ENCODE peak calls at places on chromosomes 12 and 14, in seven cellular contexts. H, X, C, N, J, W and T are unnamed samples.
A peak's percentile ranks its signal among the peaks of the same experiment; 100 is the strongest.

GRCh38 chr12:66269757-66270383 is 32.4 kb upstream of the HELB start:
- DNase-seq in H (no peak), X (no peak), C (peak; percentile 44), N (peak; percentile 11), J (no peak), W (no peak), T (no peak)

GRCh38 chr12:66352197-66352596 is 49.9 kb downstream of the HELB start:
- DNase-seq in H (no peak), X (no peak), C (no peak), N (no peak), J (no peak), W (no peak), T (peak; percentile 11)

GRCh38 chr14:79658224-79658623 is 553.1 kb downstream of the DIO2 start:
- DNase-seq in H (no peak), X (no peak), C (no peak), N (no peak), J (no peak), W (no peak), T (no peak)

GRCh38 chr12:42733911-42734310 is 144.4 kb upstream of the PRICKLE1 start:
- DNase-seq in H (no peak), X (no peak), C (no peak), N (no peak), J (no peak), W (no peak), T (no peak)

GRCh38 chr12:85179680-85180300 is 100.2 kb upstream of the ALX1 start:
- DNase-seq in H (no peak), X (no peak), C (peak; percentile 42), N (no peak), J (no peak), W (no peak), T (peak; percentile 1)

GRCh38 chr14:21825147-21825743 is 151.6 kb upstream of the OR4E1 start:
- DNase-seq in H (no peak), X (no peak), C (no peak), N (no peak), J (no peak), W (peak; percentile 7), T (peak; percentile 4)

GRCh38 chr14:56156096-56156495 is 37.9 kb downstream of the PELI2 start:
- DNase-seq in H (no peak), X (no peak), C (no peak), N (no peak), J (no peak), W (no peak), T (no peak)

GRCh38 chr12:14766649-14767215 is 36.5 kb downstream of the WBP11 start:
- DNase-seq in H (no peak), X (no peak), C (no peak), N (no peak), J (no peak), W (no peak), T (no peak)

GRCh38 chr12:120141336-120141735 is 24.8 kb upstream of the RAB35 start:
- DNase-seq in H (no peak), X (no peak), C (no peak), N (no peak), J (no peak), W (no peak), T (no peak)

GRCh38 chr14:65286443-65286842 is 126.1 kb upstream of the FUT8 start:
- DNase-seq in H (no peak), X (no peak), C (peak; percentile 17), N (no peak), J (no peak), W (no peak), T (no peak)

GRCh38 chr12:131379758-131380157 is 331.1 kb upstream of the SFSWAP start:
- DNase-seq in H (no peak), X (no peak), C (no peak), N (no peak), J (no peak), W (no peak), T (no peak)

GRCh38 chr14:90630407-90630806 is 185.8 kb downstream of the TTC7B start:
- DNase-seq in H (no peak), X (no peak), C (no peak), N (no peak), J (no peak), W (no peak), T (no peak)

GRCh38 chr14:29927596-29928341 is at the start of gene PRKD1:
- DNase-seq in H (no peak), X (peak; percentile 93), C (peak; percentile 77), N (no peak), J (no peak), W (no peak), T (peak; percentile 60)

GRCh38 chr12:32455607-32456063 is 56.3 kb downstream of the FGD4 start:
- DNase-seq in H (no peak), X (no peak), C (peak; percentile 71), N (peak; percentile 64), J (no peak), W (no peak), T (no peak)

GRCh38 chr14:96275182-96276112 is 19.4 kb downstream of the BDKRB1 start:
- DNase-seq in H (peak; percentile 20), X (peak; percentile 90), C (peak; percentile 77), N (peak; percentile 55), J (peak; percentile 17), W (peak; percentile 61), T (peak; percentile 41)

GRCh38 chr12:57390174-57390573 is 40.7 kb downstream of the R3HDM2 start:
- DNase-seq in H (no peak), X (no peak), C (no peak), N (no peak), J (no peak), W (no peak), T (no peak)

GRCh38 chr14:26478967-26479366 is 118.9 kb downstream of the NOVA1 start:
- DNase-seq in H (no peak), X (no peak), C (no peak), N (no peak), J (no peak), W (no peak), T (no peak)

GRCh38 chr12:26280869-26281268 is 85.5 kb downstream of the SSPN start:
- DNase-seq in H (no peak), X (no peak), C (no peak), N (no peak), J (no peak), W (no peak), T (no peak)

GRCh38 chr14:74401504-74402241 is 24.3 kb downstream of the SYNDIG1L start:
- DNase-seq in H (peak; percentile 11), X (no peak), C (no peak), N (no peak), J (peak; percentile 49), W (peak; percentile 17), T (no peak)

GRCh38 chr12:12823308-12823707 is 10.2 kb downstream of the DDX47 start:
- DNase-seq in H (no peak), X (no peak), C (no peak), N (no peak), J (no peak), W (no peak), T (no peak)

GRCh38 chr12:120750806-120751205 is 25.2 kb downstream of the ACADS start:
- DNase-seq in H (no peak), X (no peak), C (no peak), N (no peak), J (no peak), W (no peak), T (no peak)